ENCODE peak calls at places on chromosomes 16 and 17, in ten cellular contexts. One of them, this sample, is unnamed.
A peak's percentile ranks its signal among the peaks of the same experiment; 100 is the strongest.

GRCh38 chr16:78742501-78743283 is 643.2 kb downstream of the WWOX start:
- DNase-seq in G401: no peak
- DNase-seq in heart left ventricle: peak; percentile 33
- DNase-seq in hippocampal formation: no peak
- DNase-seq in amygdala: no peak
- DNase-seq in ureter: no peak
- DNase-seq in iPS-NIHi11: no peak
- DNase-seq in MV-4-11: peak; percentile 83
- DNase-seq in PC-9: no peak
- DNase-seq in AG09319: no peak
- DNase-seq in this sample: no peak

GRCh38 chr17:27496501-27496943 is 40.3 kb downstream of the KSR1 start:
- DNase-seq in heart left ventricle: no peak
- DNase-seq in AG09319: no peak
- DNase-seq in amygdala: no peak
- DNase-seq in PC-9: no peak
- DNase-seq in G401: no peak
- DNase-seq in ureter: no peak
- DNase-seq in hippocampal formation: no peak
- DNase-seq in MV-4-11: no peak
- DNase-seq in iPS-NIHi11: peak; percentile 74
- DNase-seq in this sample: peak; percentile 48

GRCh38 chr17:2054740-2055493 is at the start of gene HIC1:
- DNase-seq in AG09319: no peak
- DNase-seq in heart left ventricle: peak; percentile 86
- DNase-seq in PC-9: no peak
- DNase-seq in iPS-NIHi11: peak; percentile 86
- DNase-seq in ureter: peak; percentile 83
- DNase-seq in G401: peak; percentile 63
- DNase-seq in amygdala: peak; percentile 35
- DNase-seq in MV-4-11: peak; percentile 41
- DNase-seq in hippocampal formation: peak; percentile 18
- DNase-seq in this sample: peak; percentile 38

GRCh38 chr16:53952215-53953208 is 248.6 kb downstream of the FTO start:
- DNase-seq in heart left ventricle: no peak
- DNase-seq in hippocampal formation: no peak
- DNase-seq in PC-9: no peak
- DNase-seq in amygdala: no peak
- DNase-seq in AG09319: no peak
- DNase-seq in G401: no peak
- DNase-seq in iPS-NIHi11: no peak
- DNase-seq in MV-4-11: peak; percentile 79
- DNase-seq in ureter: no peak
- DNase-seq in this sample: no peak

GRCh38 chr16:87363771-87364476 is 19.7 kb downstream of the FBXO31 start:
- DNase-seq in amygdala: no peak
- DNase-seq in heart left ventricle: peak; percentile 56
- DNase-seq in PC-9: no peak
- DNase-seq in ureter: no peak
- DNase-seq in AG09319: no peak
- DNase-seq in hippocampal formation: no peak
- DNase-seq in iPS-NIHi11: no peak
- DNase-seq in G401: peak; percentile 96
- DNase-seq in MV-4-11: no peak
- DNase-seq in this sample: no peak

GRCh38 chr17:40363480-40363838 is 1.1 kb downstream of the GJD3 start:
- DNase-seq in MV-4-11: peak; percentile 12
- DNase-seq in iPS-NIHi11: no peak
- DNase-seq in AG09319: no peak
- DNase-seq in heart left ventricle: peak; percentile 61
- DNase-seq in amygdala: no peak
- DNase-seq in PC-9: no peak
- DNase-seq in hippocampal formation: no peak
- DNase-seq in ureter: peak; percentile 46
- DNase-seq in G401: no peak
- DNase-seq in this sample: no peak

GRCh38 chr17:4189280-4189679 is 46.3 kb downstream of the CYB5D2 start:
- DNase-seq in hippocampal formation: no peak
- DNase-seq in amygdala: no peak
- DNase-seq in G401: no peak
- DNase-seq in MV-4-11: no peak
- DNase-seq in iPS-NIHi11: no peak
- DNase-seq in heart left ventricle: no peak
- DNase-seq in ureter: no peak
- DNase-seq in PC-9: no peak
- DNase-seq in AG09319: no peak
- DNase-seq in this sample: no peak

GRCh38 chr17:979539-980405 is at the start of gene NXN:
- DNase-seq in PC-9: peak; percentile 37
- DNase-seq in ureter: peak; percentile 92
- DNase-seq in heart left ventricle: peak; percentile 87
- DNase-seq in G401: peak; percentile 84
- DNase-seq in iPS-NIHi11: peak; percentile 92
- DNase-seq in hippocampal formation: peak; percentile 68
- DNase-seq in MV-4-11: peak; percentile 49
- DNase-seq in amygdala: peak; percentile 79
- DNase-seq in AG09319: no peak
- DNase-seq in this sample: peak; percentile 79

GRCh38 chr16:59697236-59697635 is 963.1 kb upstream of the GOT2 start:
- DNase-seq in hippocampal formation: no peak
- DNase-seq in PC-9: no peak
- DNase-seq in heart left ventricle: no peak
- DNase-seq in AG09319: no peak
- DNase-seq in amygdala: no peak
- DNase-seq in G401: no peak
- DNase-seq in MV-4-11: no peak
- DNase-seq in iPS-NIHi11: no peak
- DNase-seq in ureter: no peak
- DNase-seq in this sample: no peak

GRCh38 chr16:53282975-53283946 is 151.0 kb upstream of the RBL2 start:
- DNase-seq in hippocampal formation: peak; percentile 46
- DNase-seq in amygdala: no peak
- DNase-seq in MV-4-11: peak; percentile 20
- DNase-seq in AG09319: no peak
- DNase-seq in ureter: no peak
- DNase-seq in iPS-NIHi11: peak; percentile 57
- DNase-seq in heart left ventricle: no peak
- DNase-seq in PC-9: peak; percentile 53
- DNase-seq in G401: peak; percentile 83
- DNase-seq in this sample: no peak

GRCh38 chr16:80656731-80657150 is 115.9 kb downstream of the DYNLRB2 start:
- DNase-seq in G401: peak; percentile 45
- DNase-seq in iPS-NIHi11: no peak
- DNase-seq in amygdala: no peak
- DNase-seq in heart left ventricle: no peak
- DNase-seq in MV-4-11: no peak
- DNase-seq in PC-9: no peak
- DNase-seq in AG09319: no peak
- DNase-seq in ureter: no peak
- DNase-seq in hippocampal formation: no peak
- DNase-seq in this sample: no peak

GRCh38 chr17:57898487-57899311 is 48.9 kb upstream of the MRPS23 start:
- DNase-seq in heart left ventricle: peak; percentile 92
- DNase-seq in PC-9: no peak
- DNase-seq in G401: no peak
- DNase-seq in amygdala: peak; percentile 32
- DNase-seq in MV-4-11: no peak
- DNase-seq in hippocampal formation: peak; percentile 58
- DNase-seq in iPS-NIHi11: peak; percentile 85
- DNase-seq in ureter: peak; percentile 74
- DNase-seq in AG09319: no peak
- DNase-seq in this sample: peak; percentile 95

GRCh38 chr17:43813386-43813785 is 19.6 kb downstream of the MPP3 start:
- DNase-seq in ureter: no peak
- DNase-seq in iPS-NIHi11: no peak
- DNase-seq in heart left ventricle: no peak
- DNase-seq in AG09319: no peak
- DNase-seq in MV-4-11: no peak
- DNase-seq in amygdala: no peak
- DNase-seq in PC-9: peak; percentile 61
- DNase-seq in G401: no peak
- DNase-seq in hippocampal formation: no peak
- DNase-seq in this sample: no peak

GRCh38 chr16:88335150-88335685 is 47.5 kb upstream of the ZNF469 start:
- DNase-seq in G401: no peak
- DNase-seq in iPS-NIHi11: no peak
- DNase-seq in amygdala: no peak
- DNase-seq in hippocampal formation: no peak
- DNase-seq in MV-4-11: no peak
- DNase-seq in PC-9: no peak
- DNase-seq in ureter: no peak
- DNase-seq in AG09319: no peak
- DNase-seq in heart left ventricle: no peak
- DNase-seq in this sample: no peak

GRCh38 chr17:29119265-29119664 is 60.9 kb downstream of the MYO18A start:
- DNase-seq in amygdala: no peak
- DNase-seq in G401: no peak
- DNase-seq in ureter: no peak
- DNase-seq in hippocampal formation: no peak
- DNase-seq in MV-4-11: no peak
- DNase-seq in heart left ventricle: no peak
- DNase-seq in AG09319: no peak
- DNase-seq in iPS-NIHi11: no peak
- DNase-seq in PC-9: no peak
- DNase-seq in this sample: no peak

GRCh38 chr16:12896562-12896961 is 4.8 kb upstream of the SHISA9 start:
- DNase-seq in heart left ventricle: no peak
- DNase-seq in iPS-NIHi11: peak; percentile 29
- DNase-seq in hippocampal formation: no peak
- DNase-seq in ureter: no peak
- DNase-seq in AG09319: no peak
- DNase-seq in amygdala: no peak
- DNase-seq in MV-4-11: no peak
- DNase-seq in PC-9: peak; percentile 40
- DNase-seq in G401: peak; percentile 16
- DNase-seq in this sample: no peak

GRCh38 chr17:81253358-81254131 is 14.4 kb downstream of the NDUFAF8 start:
- DNase-seq in iPS-NIHi11: peak; percentile 78
- DNase-seq in AG09319: no peak
- DNase-seq in PC-9: no peak
- DNase-seq in G401: peak; percentile 74
- DNase-seq in MV-4-11: no peak
- DNase-seq in heart left ventricle: no peak
- DNase-seq in amygdala: no peak
- DNase-seq in ureter: no peak
- DNase-seq in hippocampal formation: no peak
- DNase-seq in this sample: no peak

This sample was measured in posterior cingulate gyrus.